ENCODE peak calls at places on chromosomes 11 and 22, in eight cellular contexts. P is NCI-H774; W is stimulated activated CD4-positive, alpha-beta T cell treated with anti-CD3 and anti-CD28 coated beads, Interleukin-2, amount 100 ng/mL, for 24 hours; I is occipital lobe; O is dermis blood vessel endothelial cell; D is fibroblast of the aortic adventitia; G is HS-5; Z is IMR-90. F is an unnamed sample.

GRCh38 chr11:124717786-124718634 is 21.7 kb upstream of the NRGN start:
- DNase-seq in P (no peak), W (peak), I (no peak), O (peak), D (peak), G (peak), Z (peak), F (no peak)

GRCh38 chr22:32649515-32650200 is 151.8 kb upstream of the TIMP3 start:
- DNase-seq in P (no peak), W (peak), I (no peak), O (no peak), D (peak), G (no peak), Z (peak), F (no peak)

GRCh38 chr11:121767433-121767832 is 314.7 kb upstream of the SORL1-AS1 start:
- DNase-seq in P (no peak), W (no peak), I (no peak), O (no peak), D (peak), G (no peak), Z (peak), F (no peak)

GRCh38 chr11:10540546-10540914 is 457 bp downstream of the RNF141 start:
- DNase-seq in P (no peak), W (no peak), I (peak), O (peak), D (peak), G (no peak), Z (peak), F (peak)

GRCh38 chr11:8263109-8263768 is 439 bp downstream of the LMO1 start:
- DNase-seq in P (no peak), W (no peak), I (no peak), O (peak), D (no peak), G (no peak), Z (no peak), F (no peak)

GRCh38 chr11:108819957-108820356 is 155.1 kb downstream of the DDX10 start:
- DNase-seq in P (no peak), W (no peak), I (no peak), O (no peak), D (no peak), G (no peak), Z (no peak), F (no peak)

GRCh38 chr11:130022799-130023198 is 20.2 kb upstream of the PRDM10 start:
- DNase-seq in P (no peak), W (no peak), I (no peak), O (no peak), D (no peak), G (no peak), Z (no peak), F (no peak)

GRCh38 chr11:45796461-45796861 is 8.5 kb upstream of the SLC35C1 start:
- DNase-seq in P (no peak), W (no peak), I (no peak), O (no peak), D (no peak), G (no peak), Z (no peak), F (no peak)

GRCh38 chr22:46340676-46341075 is 5.2 kb downstream of the TRMU start:
- DNase-seq in P (no peak), W (no peak), I (no peak), O (no peak), D (no peak), G (no peak), Z (no peak), F (no peak)

GRCh38 chr11:63888170-63889086 is 28.5 kb downstream of the RCOR2 start:
- DNase-seq in P (peak), W (peak), I (peak), O (peak), D (peak), G (no peak), Z (peak), F (no peak)

GRCh38 chr11:6911946-6912345 is 8.9 kb upstream of the OR2D3 start:
- DNase-seq in P (no peak), W (no peak), I (no peak), O (peak), D (peak), G (peak), Z (peak), F (no peak)

GRCh38 chr11:64092761-64093136 is 57.0 kb downstream of the FLRT1 start:
- DNase-seq in P (no peak), W (no peak), I (no peak), O (no peak), D (no peak), G (no peak), Z (no peak), F (no peak)

GRCh38 chr22:37782340-37783168 is 25.2 kb upstream of the GCAT start:
- DNase-seq in P (no peak), W (no peak), I (no peak), O (peak), D (no peak), G (no peak), Z (peak), F (no peak)

GRCh38 chr11:26088391-26088790 is 243.5 kb upstream of the ANO3 start:
- DNase-seq in P (no peak), W (no peak), I (no peak), O (no peak), D (peak), G (no peak), Z (peak), F (no peak)

GRCh38 chr11:47980907-47981621 is 705 bp downstream of the PTPRJ start:
- DNase-seq in P (no peak), W (peak), I (no peak), O (peak), D (no peak), G (no peak), Z (peak), F (peak)

GRCh38 chr11:55357560-55358184 is 10.1 kb upstream of the OR4A15 start:
- DNase-seq in P (no peak), W (no peak), I (no peak), O (no peak), D (no peak), G (no peak), Z (no peak), F (no peak)

GRCh38 chr22:43343262-43343988 is at the start of gene SCUBE1:
- DNase-seq in P (peak), W (peak), I (no peak), O (peak), D (no peak), G (no peak), Z (no peak), F (no peak)

GRCh38 chr22:50184004-50184461 is 1.7 kb upstream of the TRABD start:
- DNase-seq in P (no peak), W (no peak), I (no peak), O (peak), D (peak), G (no peak), Z (peak), F (no peak)

GRCh38 chr11:10302744-10303557 is 1.9 kb upstream of the ADM start:
- DNase-seq in P (peak), W (peak), I (peak), O (peak), D (peak), G (peak), Z (peak), F (no peak)

GRCh38 chr22:28906312-28906711 is 22.9 kb downstream of the ZNRF3 start:
- DNase-seq in P (no peak), W (no peak), I (no peak), O (no peak), D (no peak), G (no peak), Z (no peak), F (no peak)

F was measured in caudate nucleus.